ENCODE peak calls at places on chromosomes 13 and 19, in five cellular contexts. M is PC-9; T is naive thymus-derived CD4-positive, alpha-beta T cell; I is germinal center; Z is NCI-H774. D is an unnamed sample.

GRCh38 chr13:84192125-84192524 is 309.9 kb upstream of the SLITRK1 start:
- DNase-seq in M (no peak), Z (no peak), I (no peak), T (no peak), D (no peak)

GRCh38 chr13:43200736-43201135 is 177.3 kb downstream of the DNAJC15 start:
- DNase-seq in M (no peak), T (no peak), Z (no peak), I (no peak), D (no peak)

GRCh38 chr13:20847298-20847697 is 55.2 kb downstream of the XPO4 start:
- DNase-seq in I (no peak), T (no peak), Z (no peak), M (no peak), D (no peak)

GRCh38 chr19:33110201-33110910 is 21.6 kb upstream of the WDR88 start:
- DNase-seq in Z (no peak), T (no peak), I (no peak), M (peak), D (no peak)

GRCh38 chr19:30450101-30450500 is 77.9 kb downstream of the ZNF536 start:
- DNase-seq in I (no peak), M (no peak), Z (no peak), T (no peak), D (no peak)

GRCh38 chr13:74273591-74273990 is 139.4 kb upstream of the KLF12 start:
- DNase-seq in Z (no peak), I (no peak), M (no peak), T (no peak), D (no peak)

GRCh38 chr13:69213331-69213850 is 894.2 kb upstream of the ATXN8OS start:
- DNase-seq in T (no peak), M (no peak), I (no peak), Z (no peak), D (no peak)

GRCh38 chr19:48121909-48122371 is 11.3 kb upstream of the PLA2G4C start:
- DNase-seq in M (no peak), T (no peak), I (no peak), Z (no peak), D (no peak)

GRCh38 chr13:49314344-49314882 is 66.7 kb downstream of the CDADC1 start:
- DNase-seq in T (no peak), I (no peak), M (no peak), Z (no peak), D (no peak)

GRCh38 chr13:33494596-33495214 is 209.2 kb upstream of the STARD13 start:
- DNase-seq in M (peak), T (no peak), Z (no peak), I (no peak), D (no peak)

GRCh38 chr13:73248154-73248553 is 189.3 kb downstream of the KLF5 start:
- DNase-seq in I (no peak), M (no peak), Z (no peak), T (no peak), D (no peak)

GRCh38 chr13:110685305-110685704 is 20.6 kb downstream of the CARS2 start:
- DNase-seq in Z (no peak), T (no peak), I (no peak), M (no peak), D (peak)

GRCh38 chr13:46683879-46684278 is 113.1 kb downstream of the ESD start:
- DNase-seq in Z (no peak), I (no peak), M (no peak), T (no peak), D (no peak)

GRCh38 chr13:40316301-40316700 is 350.1 kb downstream of the FOXO1 start:
- DNase-seq in T (no peak), I (no peak), M (no peak), Z (no peak), D (peak)

GRCh38 chr19:15304140-15304705 is 28.1 kb downstream of the BRD4 start:
- DNase-seq in Z (no peak), T (no peak), M (no peak), I (no peak), D (no peak)

GRCh38 chr19:14479985-14480694 is 5.0 kb upstream of the PTGER1 start:
- DNase-seq in M (no peak), T (peak), Z (no peak), I (peak), D (peak)

GRCh38 chr19:6005321-6006069 is 27.6 kb upstream of the RANBP3 start:
- DNase-seq in Z (no peak), I (no peak), M (no peak), T (no peak), D (no peak)

GRCh38 chr13:75357576-75358295 is 124.2 kb downstream of the TBC1D4 start:
- DNase-seq in I (peak), T (peak), M (no peak), Z (no peak), D (no peak)

GRCh38 chr13:100338265-100338664 is 249.4 kb downstream of the PCCA start:
- DNase-seq in T (no peak), M (no peak), Z (no peak), I (no peak), D (no peak)

GRCh38 chr19:2802826-2803225 is 16.8 kb upstream of the ZNF554 start:
- DNase-seq in Z (no peak), M (no peak), T (no peak), I (no peak), D (no peak)

GRCh38 chr13:43872181-43872580 is 7.4 kb downstream of the CCDC122 start:
- DNase-seq in M (no peak), T (no peak), Z (no peak), I (no peak), D (no peak)

GRCh38 chr13:30696278-30697176 is 38.8 kb upstream of the ALOX5AP start:
- DNase-seq in I (no peak), Z (no peak), T (no peak), M (no peak), D (no peak)

GRCh38 chr13:114065141-114065925 is 67.1 kb downstream of the RASA3 start:
- DNase-seq in M (peak), T (peak), I (peak), Z (peak), D (peak)

GRCh38 chr19:28028881-28029280 is 1184.1 kb downstream of the UQCRFS1 start:
- DNase-seq in T (no peak), Z (no peak), M (no peak), I (no peak), D (no peak)

GRCh38 chr19:45589768-45590167 is 5.2 kb upstream of the OPA3 start:
- DNase-seq in Z (no peak), M (peak), I (no peak), T (no peak), D (no peak)

GRCh38 chr19:40191836-40192646 is 815 bp downstream of the MAP3K10 start:
- DNase-seq in Z (peak), M (no peak), I (peak), T (no peak), D (peak)

GRCh38 chr19:29845576-29846176 is 33.9 kb downstream of the CCNE1 start:
- DNase-seq in I (peak), T (no peak), Z (no peak), M (no peak), D (peak)

GRCh38 chr19:45498411-45499195 is at the start of gene PPM1N:
- DNase-seq in T (peak), I (peak), Z (no peak), M (no peak), D (peak)

GRCh38 chr19:4444765-4445741 is 12.5 kb downstream of the UBXN6 start:
- DNase-seq in I (no peak), Z (no peak), M (no peak), T (no peak), D (peak)

GRCh38 chr13:27401210-27401609 is 23.2 kb upstream of the GTF3A start:
- DNase-seq in I (peak), M (no peak), Z (no peak), T (no peak), D (no peak)